ENCODE peak calls at places on chromosomes 1 and 21, in nine cellular contexts. One of them, this sample, is unnamed.

GRCh38 chr1:159163609-159164008 is 7.8 kb upstream of the CADM3 start:
- DNase-seq in CD8-positive, alpha-beta memory T cell: no peak
- DNase-seq in PC-9: no peak
- DNase-seq in activated CD4-positive, alpha-beta T cell treated with anti-CD3 and anti-CD28 coated beads, Interleukin-2, amount 10 ng/mL, durations not matched to agents 24 days and 14 days: no peak
- DNase-seq in stimulated activated CD4-positive, alpha-beta T cell treated with anti-CD3 and anti-CD28 coated beads, Interleukin-4, amount 100 ng/mL, for 1 hour: no peak
- DNase-seq in ecto neural progenitor cell: no peak
- DNase-seq in sciatic nerve: no peak
- DNase-seq in endothelial cell: no peak
- DNase-seq in activated T-cell treated with anti-CD3 and anti-CD28 coated beads for 24 hours: no peak
- DNase-seq in this sample: no peak

GRCh38 chr1:158324375-158324774 is 7.0 kb downstream of the CD1B start:
- DNase-seq in CD8-positive, alpha-beta memory T cell: no peak
- DNase-seq in ecto neural progenitor cell: no peak
- DNase-seq in endothelial cell: no peak
- DNase-seq in activated T-cell treated with anti-CD3 and anti-CD28 coated beads for 24 hours: no peak
- DNase-seq in activated CD4-positive, alpha-beta T cell treated with anti-CD3 and anti-CD28 coated beads, Interleukin-2, amount 10 ng/mL, durations not matched to agents 24 days and 14 days: no peak
- DNase-seq in PC-9: no peak
- DNase-seq in sciatic nerve: no peak
- DNase-seq in stimulated activated CD4-positive, alpha-beta T cell treated with anti-CD3 and anti-CD28 coated beads, Interleukin-4, amount 100 ng/mL, for 1 hour: no peak
- DNase-seq in this sample: no peak

GRCh38 chr1:161071886-161072371 is 2.2 kb upstream of the ARHGAP30 start:
- DNase-seq in ecto neural progenitor cell: peak
- DNase-seq in stimulated activated CD4-positive, alpha-beta T cell treated with anti-CD3 and anti-CD28 coated beads, Interleukin-4, amount 100 ng/mL, for 1 hour: peak
- DNase-seq in activated T-cell treated with anti-CD3 and anti-CD28 coated beads for 24 hours: peak
- DNase-seq in endothelial cell: peak
- DNase-seq in sciatic nerve: no peak
- DNase-seq in PC-9: no peak
- DNase-seq in activated CD4-positive, alpha-beta T cell treated with anti-CD3 and anti-CD28 coated beads, Interleukin-2, amount 10 ng/mL, durations not matched to agents 24 days and 14 days: peak
- DNase-seq in CD8-positive, alpha-beta memory T cell: no peak
- DNase-seq in this sample: peak

GRCh38 chr1:114510235-114511047 is 562 bp downstream of the TRIM33 start:
- DNase-seq in ecto neural progenitor cell: peak
- DNase-seq in PC-9: peak
- DNase-seq in CD8-positive, alpha-beta memory T cell: no peak
- DNase-seq in activated T-cell treated with anti-CD3 and anti-CD28 coated beads for 24 hours: peak
- DNase-seq in sciatic nerve: peak
- DNase-seq in endothelial cell: peak
- DNase-seq in stimulated activated CD4-positive, alpha-beta T cell treated with anti-CD3 and anti-CD28 coated beads, Interleukin-4, amount 100 ng/mL, for 1 hour: peak
- DNase-seq in activated CD4-positive, alpha-beta T cell treated with anti-CD3 and anti-CD28 coated beads, Interleukin-2, amount 10 ng/mL, durations not matched to agents 24 days and 14 days: peak
- DNase-seq in this sample: peak

GRCh38 chr1:234925440-234926251 is 203.0 kb downstream of the TOMM20 start:
- DNase-seq in sciatic nerve: peak
- DNase-seq in stimulated activated CD4-positive, alpha-beta T cell treated with anti-CD3 and anti-CD28 coated beads, Interleukin-4, amount 100 ng/mL, for 1 hour: no peak
- DNase-seq in activated T-cell treated with anti-CD3 and anti-CD28 coated beads for 24 hours: no peak
- DNase-seq in ecto neural progenitor cell: peak
- DNase-seq in activated CD4-positive, alpha-beta T cell treated with anti-CD3 and anti-CD28 coated beads, Interleukin-2, amount 10 ng/mL, durations not matched to agents 24 days and 14 days: peak
- DNase-seq in endothelial cell: no peak
- DNase-seq in CD8-positive, alpha-beta memory T cell: peak
- DNase-seq in PC-9: peak
- DNase-seq in this sample: no peak

GRCh38 chr1:29789221-29789909 is 553.0 kb downstream of the PTPRU start:
- DNase-seq in activated T-cell treated with anti-CD3 and anti-CD28 coated beads for 24 hours: no peak
- DNase-seq in stimulated activated CD4-positive, alpha-beta T cell treated with anti-CD3 and anti-CD28 coated beads, Interleukin-4, amount 100 ng/mL, for 1 hour: no peak
- DNase-seq in endothelial cell: no peak
- DNase-seq in CD8-positive, alpha-beta memory T cell: no peak
- DNase-seq in ecto neural progenitor cell: no peak
- DNase-seq in PC-9: peak
- DNase-seq in sciatic nerve: no peak
- DNase-seq in activated CD4-positive, alpha-beta T cell treated with anti-CD3 and anti-CD28 coated beads, Interleukin-2, amount 10 ng/mL, durations not matched to agents 24 days and 14 days: no peak
- DNase-seq in this sample: no peak

GRCh38 chr1:165914136-165914798 is 86.9 kb downstream of the UCK2 start:
- DNase-seq in PC-9: peak
- DNase-seq in sciatic nerve: peak
- DNase-seq in endothelial cell: peak
- DNase-seq in CD8-positive, alpha-beta memory T cell: peak
- DNase-seq in ecto neural progenitor cell: peak
- DNase-seq in activated T-cell treated with anti-CD3 and anti-CD28 coated beads for 24 hours: peak
- DNase-seq in activated CD4-positive, alpha-beta T cell treated with anti-CD3 and anti-CD28 coated beads, Interleukin-2, amount 10 ng/mL, durations not matched to agents 24 days and 14 days: peak
- DNase-seq in stimulated activated CD4-positive, alpha-beta T cell treated with anti-CD3 and anti-CD28 coated beads, Interleukin-4, amount 100 ng/mL, for 1 hour: peak
- DNase-seq in this sample: peak

GRCh38 chr21:16821588-16821987 is 691.3 kb upstream of the CXADR start:
- DNase-seq in endothelial cell: no peak
- DNase-seq in activated CD4-positive, alpha-beta T cell treated with anti-CD3 and anti-CD28 coated beads, Interleukin-2, amount 10 ng/mL, durations not matched to agents 24 days and 14 days: no peak
- DNase-seq in ecto neural progenitor cell: no peak
- DNase-seq in sciatic nerve: no peak
- DNase-seq in activated T-cell treated with anti-CD3 and anti-CD28 coated beads for 24 hours: no peak
- DNase-seq in PC-9: no peak
- DNase-seq in stimulated activated CD4-positive, alpha-beta T cell treated with anti-CD3 and anti-CD28 coated beads, Interleukin-4, amount 100 ng/mL, for 1 hour: no peak
- DNase-seq in CD8-positive, alpha-beta memory T cell: no peak
- DNase-seq in this sample: no peak

GRCh38 chr1:48645883-48646282 is 130.8 kb downstream of the BEND5 start:
- DNase-seq in endothelial cell: no peak
- DNase-seq in ecto neural progenitor cell: no peak
- DNase-seq in CD8-positive, alpha-beta memory T cell: no peak
- DNase-seq in PC-9: no peak
- DNase-seq in stimulated activated CD4-positive, alpha-beta T cell treated with anti-CD3 and anti-CD28 coated beads, Interleukin-4, amount 100 ng/mL, for 1 hour: no peak
- DNase-seq in sciatic nerve: no peak
- DNase-seq in activated T-cell treated with anti-CD3 and anti-CD28 coated beads for 24 hours: no peak
- DNase-seq in activated CD4-positive, alpha-beta T cell treated with anti-CD3 and anti-CD28 coated beads, Interleukin-2, amount 10 ng/mL, durations not matched to agents 24 days and 14 days: no peak
- DNase-seq in this sample: no peak

GRCh38 chr1:2981981-2982614 is 39.2 kb upstream of the ACTRT2 start:
- DNase-seq in CD8-positive, alpha-beta memory T cell: no peak
- DNase-seq in activated CD4-positive, alpha-beta T cell treated with anti-CD3 and anti-CD28 coated beads, Interleukin-2, amount 10 ng/mL, durations not matched to agents 24 days and 14 days: no peak
- DNase-seq in PC-9: no peak
- DNase-seq in stimulated activated CD4-positive, alpha-beta T cell treated with anti-CD3 and anti-CD28 coated beads, Interleukin-4, amount 100 ng/mL, for 1 hour: no peak
- DNase-seq in sciatic nerve: peak
- DNase-seq in ecto neural progenitor cell: no peak
- DNase-seq in activated T-cell treated with anti-CD3 and anti-CD28 coated beads for 24 hours: no peak
- DNase-seq in endothelial cell: no peak
- DNase-seq in this sample: no peak

GRCh38 chr1:26874896-26875295 is 11.9 kb downstream of the SFN start:
- DNase-seq in sciatic nerve: no peak
- DNase-seq in activated T-cell treated with anti-CD3 and anti-CD28 coated beads for 24 hours: no peak
- DNase-seq in ecto neural progenitor cell: no peak
- DNase-seq in CD8-positive, alpha-beta memory T cell: no peak
- DNase-seq in activated CD4-positive, alpha-beta T cell treated with anti-CD3 and anti-CD28 coated beads, Interleukin-2, amount 10 ng/mL, durations not matched to agents 24 days and 14 days: no peak
- DNase-seq in PC-9: no peak
- DNase-seq in stimulated activated CD4-positive, alpha-beta T cell treated with anti-CD3 and anti-CD28 coated beads, Interleukin-4, amount 100 ng/mL, for 1 hour: no peak
- DNase-seq in endothelial cell: no peak
- DNase-seq in this sample: no peak

This sample was measured in nephron progenitor cell.